ENCODE peak calls at places on chromosomes 1 and 21, in eight cellular contexts. One of them, this sample, is unnamed.

GRCh38 chr21:31873696-31874599 is 1.1 kb downstream of the HUNK start:
- DNase-seq in body of pancreas: peak
- DNase-seq in adrenal gland: no peak
- DNase-seq in spleen: peak
- DNase-seq in ovary: peak
- DNase-seq in lower leg skin: peak
- DNase-seq in Peyer's patch: peak
- DNase-seq in IMR-90: peak
- DNase-seq in this sample: peak

GRCh38 chr21:24025101-24025500 is 1582.2 kb downstream of the MRPL39 start:
- DNase-seq in body of pancreas: no peak
- DNase-seq in adrenal gland: no peak
- DNase-seq in spleen: no peak
- DNase-seq in ovary: no peak
- DNase-seq in lower leg skin: no peak
- DNase-seq in Peyer's patch: no peak
- DNase-seq in IMR-90: no peak
- DNase-seq in this sample: no peak

GRCh38 chr1:100631015-100631521 is 88.5 kb upstream of the VCAM1 start:
- DNase-seq in body of pancreas: peak
- DNase-seq in adrenal gland: no peak
- DNase-seq in spleen: no peak
- DNase-seq in ovary: no peak
- DNase-seq in lower leg skin: no peak
- DNase-seq in Peyer's patch: no peak
- DNase-seq in IMR-90: peak
- DNase-seq in this sample: peak

GRCh38 chr1:242055921-242056320 is 57.0 kb upstream of the MAP1LC3C start:
- DNase-seq in body of pancreas: no peak
- DNase-seq in adrenal gland: no peak
- DNase-seq in spleen: no peak
- DNase-seq in ovary: no peak
- DNase-seq in lower leg skin: no peak
- DNase-seq in Peyer's patch: no peak
- DNase-seq in IMR-90: no peak
- DNase-seq in this sample: no peak

GRCh38 chr1:159826436-159827101 is at the start of gene SLAMF8:
- DNase-seq in body of pancreas: peak
- DNase-seq in adrenal gland: peak
- DNase-seq in spleen: peak
- DNase-seq in ovary: no peak
- DNase-seq in lower leg skin: no peak
- DNase-seq in Peyer's patch: no peak
- DNase-seq in IMR-90: no peak
- DNase-seq in this sample: peak

GRCh38 chr1:234603221-234604204 is 6.5 kb downstream of the IRF2BP2 start:
- DNase-seq in body of pancreas: no peak
- DNase-seq in adrenal gland: no peak
- DNase-seq in spleen: no peak
- DNase-seq in ovary: no peak
- DNase-seq in lower leg skin: no peak
- DNase-seq in Peyer's patch: no peak
- DNase-seq in IMR-90: peak
- DNase-seq in this sample: peak

GRCh38 chr1:153365696-153366095 is 8.0 kb downstream of the S100A9 start:
- DNase-seq in body of pancreas: no peak
- DNase-seq in adrenal gland: no peak
- DNase-seq in spleen: peak
- DNase-seq in ovary: no peak
- DNase-seq in lower leg skin: peak
- DNase-seq in Peyer's patch: no peak
- DNase-seq in IMR-90: no peak
- DNase-seq in this sample: no peak

GRCh38 chr1:57101171-57101570 is 135.4 kb upstream of the C8B start:
- DNase-seq in body of pancreas: no peak
- DNase-seq in adrenal gland: no peak
- DNase-seq in spleen: no peak
- DNase-seq in ovary: no peak
- DNase-seq in lower leg skin: no peak
- DNase-seq in Peyer's patch: no peak
- DNase-seq in IMR-90: peak
- DNase-seq in this sample: no peak

GRCh38 chr1:244437108-244437507 is 14.6 kb downstream of the ADSS2 start:
- DNase-seq in body of pancreas: no peak
- DNase-seq in adrenal gland: no peak
- DNase-seq in spleen: no peak
- DNase-seq in ovary: no peak
- DNase-seq in lower leg skin: no peak
- DNase-seq in Peyer's patch: no peak
- DNase-seq in IMR-90: peak
- DNase-seq in this sample: no peak

GRCh38 chr1:103145449-103145848 is 37.1 kb upstream of the COL11A1 start:
- DNase-seq in body of pancreas: no peak
- DNase-seq in adrenal gland: no peak
- DNase-seq in spleen: no peak
- DNase-seq in ovary: no peak
- DNase-seq in lower leg skin: no peak
- DNase-seq in Peyer's patch: no peak
- DNase-seq in IMR-90: no peak
- DNase-seq in this sample: no peak

GRCh38 chr1:2382621-2383361 is 8.6 kb downstream of the MORN1 start:
- DNase-seq in body of pancreas: peak
- DNase-seq in adrenal gland: peak
- DNase-seq in spleen: peak
- DNase-seq in ovary: peak
- DNase-seq in lower leg skin: peak
- DNase-seq in Peyer's patch: peak
- DNase-seq in IMR-90: no peak
- DNase-seq in this sample: no peak

GRCh38 chr1:41408691-41409090 is 47.5 kb downstream of the FOXO6 start:
- DNase-seq in body of pancreas: no peak
- DNase-seq in adrenal gland: no peak
- DNase-seq in spleen: no peak
- DNase-seq in ovary: no peak
- DNase-seq in lower leg skin: no peak
- DNase-seq in Peyer's patch: no peak
- DNase-seq in IMR-90: no peak
- DNase-seq in this sample: no peak

GRCh38 chr1:215292906-215293305 is 210.4 kb downstream of the KCNK2 start:
- DNase-seq in body of pancreas: no peak
- DNase-seq in adrenal gland: no peak
- DNase-seq in spleen: no peak
- DNase-seq in ovary: no peak
- DNase-seq in lower leg skin: no peak
- DNase-seq in Peyer's patch: no peak
- DNase-seq in IMR-90: no peak
- DNase-seq in this sample: no peak

GRCh38 chr1:1210726-1211540 is 3.0 kb downstream of the TNFRSF4 start:
- DNase-seq in body of pancreas: no peak
- DNase-seq in adrenal gland: no peak
- DNase-seq in spleen: peak
- DNase-seq in ovary: no peak
- DNase-seq in lower leg skin: no peak
- DNase-seq in Peyer's patch: no peak
- DNase-seq in IMR-90: no peak
- DNase-seq in this sample: no peak

GRCh38 chr1:39407496-39407888 is 83.9 kb upstream of the BMP8A start:
- DNase-seq in body of pancreas: peak
- DNase-seq in adrenal gland: no peak
- DNase-seq in spleen: no peak
- DNase-seq in ovary: no peak
- DNase-seq in lower leg skin: no peak
- DNase-seq in Peyer's patch: no peak
- DNase-seq in IMR-90: no peak
- DNase-seq in this sample: no peak

GRCh38 chr1:154326546-154327465 is 1.5 kb downstream of the ATP8B2 start:
- DNase-seq in body of pancreas: no peak
- DNase-seq in adrenal gland: peak
- DNase-seq in spleen: no peak
- DNase-seq in ovary: peak
- DNase-seq in lower leg skin: peak
- DNase-seq in Peyer's patch: no peak
- DNase-seq in IMR-90: peak
- DNase-seq in this sample: peak

GRCh38 chr1:116759636-116760035 is 5.4 kb downstream of the CD2 start:
- DNase-seq in body of pancreas: no peak
- DNase-seq in adrenal gland: no peak
- DNase-seq in spleen: no peak
- DNase-seq in ovary: no peak
- DNase-seq in lower leg skin: no peak
- DNase-seq in Peyer's patch: no peak
- DNase-seq in IMR-90: no peak
- DNase-seq in this sample: no peak

GRCh38 chr1:31955917-31956736 is 18.0 kb upstream of the PTP4A2 start:
- DNase-seq in body of pancreas: peak
- DNase-seq in adrenal gland: peak
- DNase-seq in spleen: peak
- DNase-seq in ovary: peak
- DNase-seq in lower leg skin: peak
- DNase-seq in Peyer's patch: peak
- DNase-seq in IMR-90: peak
- DNase-seq in this sample: peak

DNA sequence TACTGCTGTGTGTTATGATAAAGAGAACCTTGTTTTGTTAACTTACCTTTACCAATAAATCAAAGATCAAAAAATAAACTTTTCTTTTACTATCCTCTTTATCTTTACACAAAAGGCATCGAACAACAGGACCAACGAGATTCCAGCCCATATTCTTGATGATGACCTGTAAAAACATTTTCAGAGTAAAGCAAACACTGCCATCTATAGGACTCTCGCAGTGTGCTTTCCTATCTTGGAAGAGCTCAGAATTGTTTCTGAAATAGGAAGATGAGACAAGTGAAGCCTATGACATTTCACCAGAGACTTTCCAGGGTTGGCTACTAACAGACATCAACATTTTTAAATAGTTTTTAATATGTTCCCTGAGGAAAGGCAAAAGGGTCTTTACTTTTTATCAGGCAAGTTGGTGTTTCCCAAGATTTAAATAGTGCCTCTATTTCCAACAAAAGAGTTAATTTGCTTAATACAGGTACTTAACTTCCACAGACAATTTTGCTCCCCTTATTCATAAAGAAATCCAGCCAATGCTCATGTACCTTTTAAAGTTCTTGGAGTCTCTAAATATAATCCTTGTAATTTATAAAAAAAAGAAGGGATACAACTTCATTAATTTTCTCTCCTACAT is 7.3 kb downstream of the GLMN start:
- DNase-seq in body of pancreas: peak
- DNase-seq in adrenal gland: no peak
- DNase-seq in spleen: no peak
- DNase-seq in ovary: no peak
- DNase-seq in lower leg skin: no peak
- DNase-seq in Peyer's patch: no peak
- DNase-seq in IMR-90: peak
- DNase-seq in this sample: peak
- TF ChIP-seq CTCF in body of pancreas: peak
- TF ChIP-seq CTCF in adrenal gland: peak
- TF ChIP-seq CTCF in spleen: peak
- TF ChIP-seq CTCF in ovary: peak
- TF ChIP-seq CTCF in lower leg skin: no peak
- TF ChIP-seq CTCF in Peyer's patch: peak
- TF ChIP-seq CTCF in IMR-90: peak
- TF ChIP-seq CTCF in this sample: peak

GRCh38 chr1:223620297-223620900 is 45.1 kb downstream of the CAPN8 start:
- DNase-seq in body of pancreas: peak
- DNase-seq in adrenal gland: peak
- DNase-seq in spleen: no peak
- DNase-seq in ovary: no peak
- DNase-seq in lower leg skin: no peak
- DNase-seq in Peyer's patch: no peak
- DNase-seq in IMR-90: no peak
- DNase-seq in this sample: no peak
- TF ChIP-seq POLR2A in body of pancreas: no peak
- TF ChIP-seq POLR2A in adrenal gland: no peak
- TF ChIP-seq POLR2A in spleen: no peak
- TF ChIP-seq POLR2A in ovary: no peak
- TF ChIP-seq POLR2A in lower leg skin: no peak
- TF ChIP-seq POLR2A in Peyer's patch: no peak
- TF ChIP-seq POLR2A in IMR-90: no peak
- TF ChIP-seq POLR2A in this sample: no peak

DNA sequence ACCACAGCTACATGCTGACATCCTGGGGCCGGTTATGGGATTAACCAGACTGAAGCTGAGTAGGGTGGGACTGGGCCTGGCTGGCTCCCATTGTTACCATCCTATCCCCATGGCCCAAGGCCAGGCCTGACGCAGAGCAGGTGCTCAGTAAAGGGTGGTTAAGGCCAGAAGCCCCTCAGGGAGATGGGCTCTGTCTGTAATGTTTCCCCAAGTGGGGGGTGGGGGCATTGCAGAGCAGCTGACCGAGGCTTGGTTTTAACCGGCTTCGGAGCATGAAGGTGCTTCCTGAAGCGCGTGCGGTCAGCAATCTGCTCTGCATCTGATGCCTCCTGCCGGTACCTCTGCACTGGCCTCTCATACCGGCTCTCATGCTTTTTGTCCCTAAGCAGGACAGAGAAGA is 83.4 kb upstream of the ACTL8 start:
- DNase-seq in body of pancreas: no peak
- DNase-seq in adrenal gland: no peak
- DNase-seq in spleen: no peak
- DNase-seq in ovary: no peak
- DNase-seq in lower leg skin: no peak
- DNase-seq in Peyer's patch: no peak
- DNase-seq in IMR-90: no peak
- DNase-seq in this sample: no peak
- TF ChIP-seq CTCF in body of pancreas: no peak
- TF ChIP-seq CTCF in adrenal gland: no peak
- TF ChIP-seq CTCF in spleen: no peak
- TF ChIP-seq CTCF in ovary: no peak
- TF ChIP-seq CTCF in lower leg skin: no peak
- TF ChIP-seq CTCF in Peyer's patch: peak
- TF ChIP-seq CTCF in IMR-90: no peak
- TF ChIP-seq CTCF in this sample: no peak

GRCh38 chr1:61077676-61078521 is 4.5 kb upstream of the NFIA start:
- DNase-seq in body of pancreas: peak
- DNase-seq in adrenal gland: peak
- DNase-seq in spleen: peak
- DNase-seq in ovary: peak
- DNase-seq in lower leg skin: peak
- DNase-seq in Peyer's patch: peak
- DNase-seq in IMR-90: peak
- DNase-seq in this sample: peak

GRCh38 chr1:61079276-61079897 is 3.0 kb upstream of the NFIA start:
- DNase-seq in body of pancreas: no peak
- DNase-seq in adrenal gland: no peak
- DNase-seq in spleen: no peak
- DNase-seq in ovary: no peak
- DNase-seq in lower leg skin: no peak
- DNase-seq in Peyer's patch: no peak
- DNase-seq in IMR-90: no peak
- DNase-seq in this sample: no peak

GRCh38 chr1:61079898-61080336 is 2.4 kb upstream of the NFIA start:
- DNase-seq in body of pancreas: peak
- DNase-seq in adrenal gland: peak
- DNase-seq in spleen: peak
- DNase-seq in ovary: peak
- DNase-seq in lower leg skin: peak
- DNase-seq in Peyer's patch: peak
- DNase-seq in IMR-90: peak
- DNase-seq in this sample: peak

GRCh38 chr1:61078611-61079010 is 3.8 kb upstream of the NFIA start:
- DNase-seq in body of pancreas: no peak
- DNase-seq in adrenal gland: no peak
- DNase-seq in spleen: no peak
- DNase-seq in ovary: no peak
- DNase-seq in lower leg skin: no peak
- DNase-seq in Peyer's patch: no peak
- DNase-seq in IMR-90: no peak
- DNase-seq in this sample: peak

GRCh38 chr1:61076728-61077675 is 5.4 kb upstream of the NFIA start:
- DNase-seq in body of pancreas: peak
- DNase-seq in adrenal gland: peak
- DNase-seq in spleen: peak
- DNase-seq in ovary: peak
- DNase-seq in lower leg skin: peak
- DNase-seq in Peyer's patch: peak
- DNase-seq in IMR-90: peak
- DNase-seq in this sample: peak
- TF ChIP-seq POLR2A in body of pancreas: peak
- TF ChIP-seq POLR2A in adrenal gland: peak
- TF ChIP-seq POLR2A in spleen: peak
- TF ChIP-seq POLR2A in ovary: no peak
- TF ChIP-seq POLR2A in lower leg skin: no peak
- TF ChIP-seq POLR2A in Peyer's patch: peak
- TF ChIP-seq POLR2A in IMR-90: no peak
- TF ChIP-seq POLR2A in this sample: no peak

This sample was measured in NB4.